ENCODE peak calls at places on chromosomes 5 and 9, in four cellular contexts. F is stomach, P is PC-3, Z is heart left ventricle. O is an unnamed sample.

GRCh38 chr9:123020796-123021195 is 12.7 kb upstream of the GPR21 start:
- DNase-seq in F (no peak), P (no peak), Z (no peak), O (no peak)

GRCh38 chr9:88721528-88722279 is 186.7 kb downstream of the NXNL2 start:
- DNase-seq in F (no peak), P (no peak), Z (no peak), O (no peak)

GRCh38 chr5:91955610-91956009 is 572.5 kb upstream of the ARRDC3 start:
- DNase-seq in F (peak; percentile 62), P (no peak), Z (peak; percentile 76), O (peak; percentile 71)

GRCh38 chr5:149298857-149299404 is 27.3 kb downstream of the AFAP1L1 start:
- DNase-seq in F (no peak), P (no peak), Z (peak; percentile 54), O (no peak)

GRCh38 chr5:28750236-28750635 is 1711.8 kb upstream of the CDH9 start:
- DNase-seq in F (no peak), P (no peak), Z (no peak), O (no peak)

GRCh38 chr5:54738118-54738972 is 220.8 kb downstream of the SNX18 start:
- DNase-seq in F (peak; percentile 77), P (peak; percentile 57), Z (peak; percentile 83), O (peak; percentile 39)

GRCh38 chr5:110478899-110479298 is 247.6 kb downstream of the TMEM232 start:
- DNase-seq in F (no peak), P (peak; percentile 66), Z (no peak), O (no peak)

GRCh38 chr5:129003232-129003631 is 37.9 kb downstream of the SLC27A6 start:
- DNase-seq in F (no peak), P (peak; percentile 10), Z (no peak), O (no peak)

GRCh38 chr5:94928891-94929290 is 310.4 kb downstream of the SLF1 start:
- DNase-seq in F (no peak), P (no peak), Z (no peak), O (no peak)

GRCh38 chr5:36946101-36946500 is 69.5 kb downstream of the NIPBL start:
- DNase-seq in F (no peak), P (no peak), Z (no peak), O (no peak)

GRCh38 chr5:134905246-134905996 is 490 bp downstream of the PCBD2 start:
- DNase-seq in F (peak; percentile 58), P (peak; percentile 70), Z (no peak), O (peak; percentile 59)

GRCh38 chr9:126380447-126380846 is 53.8 kb downstream of the MVB12B start:
- DNase-seq in F (no peak), P (no peak), Z (no peak), O (no peak)

GRCh38 chr5:174229640-174230350 is 184.3 kb downstream of the NSG2 start:
- DNase-seq in F (no peak), P (peak; percentile 20), Z (peak; percentile 33), O (peak; percentile 79)

GRCh38 chr5:133811168-133811567 is 157.3 kb downstream of the C5orf15 start:
- DNase-seq in F (no peak), P (no peak), Z (no peak), O (no peak)

GRCh38 chr5:72234265-72234700 is 85.8 kb downstream of the MRPS27 start:
- DNase-seq in F (no peak), P (peak; percentile 48), Z (no peak), O (no peak)

GRCh38 chr5:167315762-167316161 is 975.7 kb upstream of the WWC1 start:
- DNase-seq in F (no peak), P (no peak), Z (no peak), O (no peak)

GRCh38 chr5:103690676-103691075 is 128.1 kb upstream of the NUDT12 start:
- DNase-seq in F (no peak), P (no peak), Z (no peak), O (no peak)

GRCh38 chr9:93613174-93613573 is 36.8 kb downstream of the PHF2 start:
- DNase-seq in F (no peak), P (no peak), Z (no peak), O (no peak)

GRCh38 chr9:33044162-33044673 is 19.1 kb downstream of the DNAJA1 start:
- DNase-seq in F (peak; percentile 84), P (peak; percentile 75), Z (peak; percentile 93), O (peak; percentile 85)

GRCh38 chr9:71685394-71685793 is 82.9 kb downstream of the CEMIP2 start:
- DNase-seq in F (no peak), P (peak; percentile 68), Z (no peak), O (no peak)

GRCh38 chr5:149519624-149520023 is 31.6 kb downstream of the CSNK1A1 start:
- DNase-seq in F (no peak), P (no peak), Z (no peak), O (no peak)

GRCh38 chr5:34533582-34534236 is 122.4 kb upstream of the RAI14 start:
- DNase-seq in F (no peak), P (no peak), Z (no peak), O (no peak)

GRCh38 chr5:34536699-34537098 is 119.4 kb upstream of the RAI14 start:
- DNase-seq in F (no peak), P (peak; percentile 73), Z (no peak), O (no peak)

GRCh38 chr5:34535433-34535832 is 120.7 kb upstream of the RAI14 start:
- DNase-seq in F (no peak), P (no peak), Z (no peak), O (no peak)

GRCh38 chr5:34535944-34536628 is 120.0 kb upstream of the RAI14 start:
- DNase-seq in F (no peak), P (peak; percentile 68), Z (no peak), O (no peak)

GRCh38 chr5:34534237-34535108 is 121.7 kb upstream of the RAI14 start:
- DNase-seq in F (no peak), P (peak; percentile 69), Z (no peak), O (no peak)
- H3K4me1 ChIP-seq in F (peaks cover 10% of the 10 kb centered on the region), P (peaks cover 40% of the 10 kb centered on the region), Z (no peaks in the 10 kb centered on the region), O (no peaks in the 10 kb centered on the region)

DNA sequence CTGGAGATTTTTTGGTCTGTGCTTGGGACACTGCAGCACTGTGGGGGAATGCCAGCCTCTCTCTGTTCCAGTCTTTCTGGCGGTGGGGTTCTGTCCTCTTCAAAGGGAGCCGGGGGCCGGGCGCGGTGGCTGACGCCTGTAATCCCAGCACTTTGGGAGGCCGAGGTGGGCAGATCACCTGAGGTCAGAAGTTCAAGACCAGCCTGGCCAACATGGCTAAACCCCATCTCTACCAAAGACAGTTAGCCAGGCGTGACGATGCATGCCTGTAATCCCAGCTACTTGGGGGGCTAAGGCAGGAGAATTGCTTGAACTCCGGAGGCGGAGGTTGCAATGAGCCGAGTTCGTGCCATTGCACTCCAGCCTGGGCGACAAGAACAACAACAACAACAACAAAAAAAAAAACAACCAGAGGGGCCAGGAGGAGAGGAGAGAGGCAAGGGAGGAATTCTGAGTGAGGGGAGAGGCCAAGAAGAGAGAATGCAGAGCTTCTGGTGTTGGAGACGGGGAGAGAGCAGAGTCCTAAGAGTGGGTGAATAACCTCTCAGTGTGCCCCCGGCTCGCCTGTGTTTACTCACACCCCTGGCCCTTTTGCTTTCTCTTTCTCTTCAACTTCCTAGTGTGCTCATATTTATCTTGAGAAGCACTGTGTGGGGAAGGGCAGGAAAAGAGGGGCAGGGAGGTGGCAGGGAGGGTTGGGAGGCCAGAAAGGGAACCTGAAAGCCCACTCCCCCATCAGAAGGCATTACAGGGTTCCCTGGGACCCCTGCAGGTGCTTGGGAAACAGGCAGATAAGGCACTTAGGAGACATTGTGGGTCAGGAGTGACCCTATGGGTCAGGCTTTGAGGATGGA is 3.2 kb upstream of the SET start:
- DNase-seq in F (peak; percentile 54), P (no peak), Z (peak; percentile 25), O (no peak)
- H3K4me1 ChIP-seq in F (peaks cover 31% of the 10 kb centered on the region), P (peaks cover 41% of the 10 kb centered on the region), Z (peaks cover 22% of the 10 kb centered on the region), O (peaks cover 4% of the 10 kb centered on the region)

DNA sequence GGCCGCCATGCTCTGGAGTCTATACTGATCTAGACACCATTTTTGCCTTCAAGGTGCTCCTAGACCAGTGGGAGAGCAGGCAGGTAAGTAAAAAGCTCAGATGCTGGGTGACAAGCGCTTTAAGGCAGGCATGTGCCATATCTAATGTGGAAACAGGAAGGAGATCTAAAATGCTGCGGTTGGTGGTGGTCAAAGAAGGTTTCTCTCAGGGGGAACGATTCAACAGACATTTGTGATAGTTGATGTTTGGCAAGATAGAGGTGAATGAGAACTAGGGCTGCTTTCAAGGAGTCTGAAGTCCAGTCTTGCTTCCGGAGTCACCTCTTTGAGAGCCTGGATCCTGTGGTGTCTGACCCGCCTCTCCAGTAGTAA is 146.2 kb upstream of the KLF4 start:
- DNase-seq in F (no peak), P (no peak), Z (no peak), O (no peak)
- H3K4me1 ChIP-seq in F (peaks cover 18% of the 10 kb centered on the region), P (no peaks in the 10 kb centered on the region), Z (peaks cover 12% of the 10 kb centered on the region), O (no peaks in the 10 kb centered on the region)

GRCh38 chr5:68374770-68375518 is 159.4 kb downstream of the PIK3R1 start:
- DNase-seq in F (no peak), P (no peak), Z (no peak), O (no peak)
- H3K4me1 ChIP-seq in F (peaks cover 4% of the 10 kb centered on the region), P (no peaks in the 10 kb centered on the region), Z (no peaks in the 10 kb centered on the region), O (peaks cover 9% of the 10 kb centered on the region)

GRCh38 chr5:176545737-176546509 is 3.2 kb upstream of the CDHR2 start:
- DNase-seq in F (peak; percentile 64), P (peak; percentile 75), Z (no peak), O (no peak)
- H3K4me1 ChIP-seq in F (peaks cover 23% of the 10 kb centered on the region), P (peaks cover 48% of the 10 kb centered on the region), Z (no peaks in the 10 kb centered on the region), O (peaks cover 10% of the 10 kb centered on the region)

GRCh38 chr9:127953768-127954505 is 16.3 kb upstream of the DPM2 start:
- DNase-seq in F (no peak), P (no peak), Z (no peak), O (no peak)
- H3K4me1 ChIP-seq in F (peaks cover 54% of the 10 kb centered on the region), P (peaks cover 22% of the 10 kb centered on the region), Z (peaks cover 31% of the 10 kb centered on the region), O (peaks cover 28% of the 10 kb centered on the region)